ENCODE peak calls at places on chromosomes 4 and X, in ten cellular contexts. H, E, M, D, W, I, U, Y, L and A are unnamed samples. For H3K36me3, the result is how much of the 10 kb centered on the place peaks cover.

GRCh38 chr4:140837742-140838141 is 81.6 kb upstream of the TBC1D9 start:
- DNase-seq in H (no peak), E (no peak), M (no peak), D (no peak), W (no peak), I (no peak), U (no peak), Y (peak), L (no peak), A (no peak)

GRCh38 chr4:153243464-153243863 is 39.2 kb downstream of the TRIM2 start:
- DNase-seq in H (no peak), E (no peak), M (no peak), D (no peak), W (no peak), I (no peak), U (no peak), Y (no peak), L (no peak), A (no peak)

GRCh38 chrX:145715641-145716138 is 101.9 kb upstream of the SLITRK2 start:
- DNase-seq in H (no peak), E (no peak), M (no peak), D (no peak), W (no peak), I (no peak), U (no peak), Y (no peak), L (no peak), A (no peak)

GRCh38 chr4:109436504-109436903 is 2.9 kb downstream of the SEC24B start:
- DNase-seq in H (no peak), E (no peak), M (no peak), D (no peak), W (no peak), I (no peak), U (no peak), Y (no peak), L (no peak), A (no peak)

GRCh38 chr4:137819964-137820383 is 287.7 kb upstream of the PCDH18 start:
- DNase-seq in H (no peak), E (no peak), M (no peak), D (peak), W (no peak), I (peak), U (peak), Y (peak), L (no peak), A (no peak)

GRCh38 chr4:143380651-143381050 is 44.0 kb downstream of the GAB1 start:
- DNase-seq in H (no peak), E (no peak), M (no peak), D (no peak), W (no peak), I (no peak), U (no peak), Y (no peak), L (no peak), A (no peak)

GRCh38 chrX:138487866-138488265 is 223.7 kb downstream of the FGF13 start:
- DNase-seq in H (no peak), E (no peak), M (no peak), D (no peak), W (no peak), I (no peak), U (no peak), Y (no peak), L (no peak), A (no peak)

GRCh38 chrX:135384161-135384836 is 37.4 kb upstream of the SMIM10L2A start:
- DNase-seq in H (no peak), E (no peak), M (no peak), D (no peak), W (no peak), I (no peak), U (no peak), Y (no peak), L (no peak), A (no peak)

GRCh38 chr4:128639586-128640270 is 169.8 kb upstream of the JADE1 start:
- DNase-seq in H (no peak), E (no peak), M (no peak), D (no peak), W (no peak), I (no peak), U (no peak), Y (no peak), L (no peak), A (no peak)

DNA sequence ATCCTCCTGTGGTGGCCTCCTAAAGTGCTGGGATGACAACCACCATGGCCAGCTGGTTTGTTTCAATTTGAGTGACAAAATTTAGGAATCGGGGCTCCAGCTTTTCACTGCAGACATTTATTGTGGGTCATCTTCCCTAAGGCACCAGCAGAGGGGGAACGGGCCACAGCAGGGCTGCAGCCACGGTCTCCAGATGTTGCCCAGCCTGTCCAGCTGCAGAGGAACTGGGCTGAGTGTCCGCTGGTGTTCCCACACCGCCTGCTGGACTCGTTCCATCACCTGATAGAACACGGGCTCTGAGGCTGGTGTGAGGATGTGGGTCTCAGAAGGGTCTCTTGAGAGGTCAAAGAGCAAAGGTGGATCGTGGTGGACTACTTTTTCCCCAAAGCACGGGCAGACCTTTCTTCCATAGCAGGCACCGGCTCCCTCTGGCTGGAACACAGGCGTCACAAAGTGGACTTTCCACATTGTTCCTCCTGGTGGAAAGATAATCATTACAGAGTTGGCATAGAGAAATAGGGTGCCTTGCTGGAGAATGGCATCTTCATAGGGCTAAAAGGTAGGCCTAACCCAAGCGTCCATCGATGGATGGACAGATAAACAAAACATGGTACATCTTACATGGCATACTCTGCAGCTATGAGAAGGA is 5.7 kb upstream of the ARSD start:
- DNase-seq in H (no peak), E (no peak), M (no peak), D (no peak), W (no peak), I (no peak), U (no peak), Y (no peak), L (peak), A (no peak)
- TF ChIP-seq CTCF in H (no peak), E (no peak), M (no peak), D (no peak), W (no peak), I (no peak), U (no peak), Y (no peak), L (no peak), A (no peak)

GRCh38 chrX:2707334-2707760 is 16.3 kb downstream of the CD99 start:
- DNase-seq in H (peak), E (peak), M (no peak), D (peak), W (no peak), I (no peak), U (peak), Y (peak), L (peak), A (peak)

GRCh38 chrX:2703991-2704369 is 12.9 kb downstream of the CD99 start:
- DNase-seq in H (peak), E (peak), M (no peak), D (no peak), W (no peak), I (no peak), U (peak), Y (no peak), L (no peak), A (no peak)

GRCh38 chrX:2705461-2705860 is 14.4 kb downstream of the CD99 start:
- DNase-seq in H (no peak), E (no peak), M (no peak), D (no peak), W (no peak), I (no peak), U (no peak), Y (no peak), L (no peak), A (no peak)

GRCh38 chrX:2708016-2708415 is 16.9 kb downstream of the CD99 start:
- DNase-seq in H (no peak), E (no peak), M (no peak), D (no peak), W (no peak), I (no peak), U (no peak), Y (peak), L (peak), A (no peak)

GRCh38 chrX:2705036-2705435 is 13.9 kb downstream of the CD99 start:
- DNase-seq in H (no peak), E (no peak), M (peak), D (no peak), W (no peak), I (no peak), U (peak), Y (no peak), L (no peak), A (no peak)
- H3K36me3 ChIP-seq in H (under half), E (under half), M (under half), D (under half), W (under half), I (under half), U (under half), Y (under half), L (under half), A (under half)

GRCh38 chrX:129116651-129117050 is 406.6 kb downstream of the SMARCA1 start:
- DNase-seq in H (no peak), E (no peak), M (no peak), D (no peak), W (no peak), I (no peak), U (peak), Y (no peak), L (no peak), A (no peak)
- TF ChIP-seq CTCF in H (no peak), E (no peak), M (no peak), D (peak), W (no peak), I (no peak), U (no peak), Y (peak), L (no peak), A (no peak)

GRCh38 chr4:118799235-118799932 is 36.5 kb downstream of the SEC24D start:
- DNase-seq in H (no peak), E (no peak), M (no peak), D (no peak), W (no peak), I (no peak), U (no peak), Y (no peak), L (no peak), A (no peak)
- H3K36me3 ChIP-seq in H (under half), E (under half), M (under half), D (under half), W (half or more), I (half or more), U (under half), Y (half or more), L (under half), A (under half)

GRCh38 chrX:154918060-154918483 is 31.9 kb downstream of the F8A1 start:
- DNase-seq in H (peak), E (peak), M (peak), D (peak), W (no peak), I (peak), U (peak), Y (peak), L (no peak), A (peak)
- TF ChIP-seq CTCF in H (peak), E (peak), M (peak), D (peak), W (peak), I (peak), U (no peak), Y (peak), L (no peak), A (peak)